ENCODE peak calls at places on chromosome 15, in six cellular contexts. Y is IMR-90, T is cardiac muscle cell, Q is A549, N is ascending aorta, I is neuronal stem cell. O is an unnamed sample. For H3K4me1, the result is how much of the 10 kb centered on the place peaks cover.

GRCh38 chr15:40088929-40089755 is 19.5 kb downstream of the BMF start:
- DNase-seq in Y (peak), T (peak), Q (no peak), N (no peak), I (no peak), O (peak)

GRCh38 chr15:38217181-38217580 is 35.5 kb upstream of the SPRED1 start:
- DNase-seq in Y (peak), T (no peak), Q (no peak), N (no peak), I (no peak), O (no peak)

GRCh38 chr15:95988574-95988887 is 342.0 kb upstream of the NR2F2 start:
- DNase-seq in Y (peak), T (no peak), Q (no peak), N (no peak), I (no peak), O (no peak)

GRCh38 chr15:44101944-44102343 is 93.1 kb downstream of the FRMD5 start:
- DNase-seq in Y (peak), T (peak), Q (no peak), N (no peak), I (no peak), O (no peak)

GRCh38 chr15:29799859-29800258 is 22.4 kb downstream of the TJP1 start:
- DNase-seq in Y (no peak), T (no peak), Q (no peak), N (no peak), I (no peak), O (no peak)

GRCh38 chr15:71332605-71333004 is 217.3 kb downstream of the THSD4 start:
- DNase-seq in Y (peak), T (no peak), Q (no peak), N (no peak), I (no peak), O (no peak)

GRCh38 chr15:28913171-28913765 is 27.5 kb downstream of the APBA2 start:
- DNase-seq in Y (peak), T (no peak), Q (peak), N (no peak), I (no peak), O (no peak)

GRCh38 chr15:70258369-70259029 is 160.8 kb upstream of the TLE3 start:
- DNase-seq in Y (no peak), T (no peak), Q (no peak), N (no peak), I (no peak), O (no peak)

GRCh38 chr15:55253580-55253979 is 36.0 kb downstream of the RAB27A start:
- DNase-seq in Y (peak), T (no peak), Q (no peak), N (no peak), I (no peak), O (no peak)

GRCh38 chr15:37585966-37586656 is 348.3 kb upstream of the TMCO5A start:
- DNase-seq in Y (peak), T (no peak), Q (no peak), N (no peak), I (no peak), O (no peak)

GRCh38 chr15:26889298-26889898 is 22.5 kb downstream of the GABRA5 start:
- DNase-seq in Y (peak), T (peak), Q (peak), N (no peak), I (peak), O (no peak)

GRCh38 chr15:55846108-55846707 is 103.3 kb upstream of the PRTG start:
- DNase-seq in Y (peak), T (peak), Q (peak), N (no peak), I (peak), O (peak)

GRCh38 chr15:28955160-28955502 is 69.4 kb downstream of the APBA2 start:
- DNase-seq in Y (peak), T (no peak), Q (no peak), N (no peak), I (no peak), O (no peak)

GRCh38 chr15:90022345-90022744 is 21.2 kb downstream of the ZNF710 start:
- DNase-seq in Y (no peak), T (no peak), Q (no peak), N (no peak), I (no peak), O (no peak)

GRCh38 chr15:52295421-52295991 is at the start of gene MYO5C:
- DNase-seq in Y (no peak), T (peak), Q (peak), N (no peak), I (peak), O (peak)

GRCh38 chr15:59791646-59792208 is 102.6 kb upstream of the BNIP2 start:
- DNase-seq in Y (no peak), T (no peak), Q (no peak), N (no peak), I (no peak), O (no peak)

GRCh38 chr15:82535566-82536408 is 4.5 kb downstream of the RPS17 start:
- DNase-seq in Y (no peak), T (peak), Q (no peak), N (no peak), I (no peak), O (no peak)

GRCh38 chr15:71634820-71635219 is 175.5 kb upstream of the NR2E3 start:
- DNase-seq in Y (no peak), T (peak), Q (no peak), N (no peak), I (peak), O (no peak)

GRCh38 chr15:31352911-31353811 is 26.5 kb downstream of the KLF13 start:
- DNase-seq in Y (peak), T (peak), Q (no peak), N (no peak), I (no peak), O (no peak)

GRCh38 chr15:63191895-63192603 is 2.6 kb downstream of the RAB8B start:
- DNase-seq in Y (no peak), T (no peak), Q (no peak), N (no peak), I (no peak), O (no peak)

GRCh38 chr15:78131295-78132021 is at the start of gene CIB2:
- DNase-seq in Y (peak), T (peak), Q (peak), N (no peak), I (peak), O (peak)

GRCh38 chr15:78978601-78979179 is 33.8 kb upstream of the CTSH start:
- DNase-seq in Y (no peak), T (no peak), Q (no peak), N (no peak), I (no peak), O (no peak)

GRCh38 chr15:33226559-33227181 is 32.2 kb upstream of the FMN1 start:
- DNase-seq in Y (no peak), T (peak), Q (peak), N (no peak), I (no peak), O (peak)

GRCh38 chr15:49380912-49381311 is 42.1 kb upstream of the FGF7 start:
- DNase-seq in Y (peak), T (no peak), Q (no peak), N (no peak), I (peak), O (no peak)
- H3K4me1 ChIP-seq in Y (under half), T (under half), Q (under half), N (under half), I (under half), O (under half)

DNA sequence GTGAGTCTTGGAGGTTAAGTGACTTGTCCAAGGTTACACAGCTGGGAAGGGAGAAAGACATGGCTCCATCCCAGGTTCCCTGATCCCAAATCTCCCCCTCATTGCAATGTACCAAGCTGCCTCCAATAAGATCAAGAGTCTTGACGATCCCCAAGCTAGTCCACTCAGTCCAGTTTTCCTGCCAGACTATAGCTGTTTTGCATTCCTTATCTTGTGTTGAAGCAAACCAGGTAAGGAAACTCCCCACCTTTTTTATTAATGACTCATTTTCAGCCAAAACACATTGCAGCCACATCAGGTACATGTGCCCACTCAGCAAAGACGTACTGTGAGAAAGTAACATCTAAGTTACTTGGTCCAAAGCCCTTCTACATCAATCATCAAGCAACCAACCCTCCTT is 41.9 kb downstream of the LIPC start:
- DNase-seq in Y (peak), T (no peak), Q (peak), N (no peak), I (no peak), O (no peak)
- H3K4me1 ChIP-seq in Y (under half), T (under half), Q (half or more), N (under half), I (under half), O (half or more)

GRCh38 chr15:68526269-68526668 is 52.5 kb upstream of the CORO2B start:
- DNase-seq in Y (peak), T (no peak), Q (no peak), N (no peak), I (no peak), O (no peak)

GRCh38 chr15:68528891-68529290 is 49.9 kb upstream of the CORO2B start:
- DNase-seq in Y (no peak), T (no peak), Q (no peak), N (no peak), I (no peak), O (no peak)

GRCh38 chr15:68524753-68525584 is 53.8 kb upstream of the CORO2B start:
- DNase-seq in Y (peak), T (no peak), Q (no peak), N (no peak), I (no peak), O (no peak)

GRCh38 chr15:68525815-68526214 is 53.0 kb upstream of the CORO2B start:
- DNase-seq in Y (no peak), T (no peak), Q (no peak), N (no peak), I (no peak), O (no peak)

GRCh38 chr15:68526784-68527183 is 52.0 kb upstream of the CORO2B start:
- DNase-seq in Y (no peak), T (no peak), Q (no peak), N (no peak), I (no peak), O (no peak)
- H3K4me1 ChIP-seq in Y (under half), T (under half), Q (under half), N (under half), I (under half), O (under half)

GRCh38 chr15:64693134-64693533 is 82.3 kb downstream of the RBPMS2 start:
- DNase-seq in Y (peak), T (no peak), Q (no peak), N (no peak), I (no peak), O (no peak)

GRCh38 chr15:64695571-64695992 is 79.8 kb downstream of the RBPMS2 start:
- DNase-seq in Y (no peak), T (no peak), Q (no peak), N (no peak), I (no peak), O (no peak)

GRCh38 chr15:64697911-64698369 is 77.4 kb downstream of the RBPMS2 start:
- DNase-seq in Y (peak), T (no peak), Q (no peak), N (no peak), I (no peak), O (no peak)

GRCh38 chr15:64692166-64692565 is 83.2 kb downstream of the RBPMS2 start:
- DNase-seq in Y (no peak), T (no peak), Q (no peak), N (no peak), I (no peak), O (no peak)

DNA sequence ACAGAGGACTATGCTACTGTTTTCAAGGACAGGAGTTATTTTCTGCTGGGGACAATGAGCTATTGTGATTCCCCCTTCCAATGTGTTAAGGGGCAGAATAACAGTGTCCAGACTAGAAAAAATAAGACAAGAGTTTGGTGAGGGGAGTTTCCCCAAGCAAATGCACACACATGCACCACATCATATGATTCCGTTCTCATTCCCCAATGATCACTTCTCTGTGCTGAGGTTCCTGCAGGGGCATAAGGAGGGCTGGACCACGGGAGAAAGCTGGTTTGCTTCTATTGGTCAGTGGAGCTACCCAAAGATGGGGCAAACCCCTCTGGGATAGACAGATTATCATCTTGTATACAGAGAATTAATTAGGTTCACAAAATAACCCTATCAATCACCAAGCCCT is 80.6 kb downstream of the RBPMS2 start:
- DNase-seq in Y (no peak), T (no peak), Q (no peak), N (no peak), I (no peak), O (no peak)
- H3K4me1 ChIP-seq in Y (under half), T (half or more), Q (under half), N (under half), I (under half), O (under half)